ENCODE peak calls at places on chromosomes 4 and X, in ten cellular contexts. T, W, I, Y, S, Q, O, E, R and C are unnamed samples.

GRCh38 chr4:131091896-131092295 is 1995.9 kb downstream of the C4orf33 start:
- DNase-seq in O (no peak), R (peak; percentile 21), T (no peak), I (no peak), E (no peak), Y (no peak), Q (no peak), W (peak; percentile 45), S (no peak), C (no peak)

GRCh38 chr4:125952631-125953030 is 637.9 kb downstream of the FAT4 start:
- DNase-seq in T (no peak), Y (no peak), E (no peak), Q (no peak), I (no peak), O (no peak), R (no peak), S (no peak), W (no peak), C (no peak)

GRCh38 chr4:96677499-96677898 is 837.6 kb downstream of the PDHA2 start:
- DNase-seq in W (no peak), S (no peak), O (no peak), Y (no peak), R (no peak), E (no peak), T (no peak), Q (no peak), I (no peak), C (no peak)

GRCh38 chr4:132195181-132195580 is 953.9 kb upstream of the PCDH10 start:
- DNase-seq in Q (no peak), R (no peak), Y (no peak), W (no peak), S (no peak), T (no peak), I (no peak), E (no peak), O (no peak), C (no peak)

GRCh38 chr4:121726642-121727268 is 30.0 kb upstream of the ANXA5 start:
- DNase-seq in E (no peak), W (peak; percentile 61), R (peak; percentile 62), O (no peak), I (no peak), S (peak; percentile 19), T (no peak), Y (no peak), Q (no peak), C (no peak)

GRCh38 chr4:138177278-138177968 is 64.7 kb downstream of the SLC7A11 start:
- DNase-seq in Q (no peak), Y (no peak), O (no peak), S (no peak), E (no peak), I (no peak), W (no peak), R (no peak), T (no peak), C (no peak)

GRCh38 chr4:76874176-76874575 is 23.8 kb downstream of the SOWAHB start:
- DNase-seq in O (no peak), Q (no peak), Y (no peak), E (no peak), I (no peak), S (no peak), W (no peak), R (no peak), T (peak; percentile 53), C (no peak)

GRCh38 chr4:96509039-96509741 is 669.3 kb downstream of the PDHA2 start:
- DNase-seq in Q (no peak), Y (no peak), R (no peak), O (no peak), W (no peak), S (no peak), T (no peak), E (no peak), I (no peak), C (no peak)

GRCh38 chr4:39446842-39447573 is 11.7 kb downstream of the RPL9 start:
- DNase-seq in Q (peak; percentile 85), I (peak; percentile 89), E (peak; percentile 75), T (peak; percentile 91), Y (no peak), R (peak; percentile 43), W (no peak), O (peak; percentile 60), S (peak; percentile 33), C (peak; percentile 77)

GRCh38 chrX:2863646-2864045 is 34.9 kb downstream of the GYG2 start:
- DNase-seq in T (peak; percentile 62), Y (no peak), E (no peak), Q (no peak), I (no peak), S (no peak), O (no peak), W (no peak), R (peak; percentile 4), C (no peak)

GRCh38 chr4:132180020-132180427 is 969.1 kb upstream of the PCDH10 start:
- DNase-seq in O (no peak), I (no peak), E (no peak), Q (no peak), Y (no peak), T (no peak), S (no peak), W (no peak), R (peak; percentile 79), C (no peak)

GRCh38 chr4:6268650-6269399 is 825 bp upstream of the WFS1 start:
- DNase-seq in T (no peak), R (no peak), Q (no peak), W (no peak), E (no peak), O (peak; percentile 48), S (peak; percentile 22), Y (no peak), I (no peak), C (no peak)
- H3K4me1 ChIP-seq in T (peaks cover 2% of the 10 kb centered on the region), R (peaks cover 35% of the 10 kb centered on the region), Q (peaks cover 38% of the 10 kb centered on the region), W (peaks cover 28% of the 10 kb centered on the region), E (peaks cover 46% of the 10 kb centered on the region), O (peaks cover 27% of the 10 kb centered on the region), S (peaks cover 5% of the 10 kb centered on the region), Y (peaks cover 32% of the 10 kb centered on the region), I (peaks cover 34% of the 10 kb centered on the region), C (peaks cover 36% of the 10 kb centered on the region)

DNA sequence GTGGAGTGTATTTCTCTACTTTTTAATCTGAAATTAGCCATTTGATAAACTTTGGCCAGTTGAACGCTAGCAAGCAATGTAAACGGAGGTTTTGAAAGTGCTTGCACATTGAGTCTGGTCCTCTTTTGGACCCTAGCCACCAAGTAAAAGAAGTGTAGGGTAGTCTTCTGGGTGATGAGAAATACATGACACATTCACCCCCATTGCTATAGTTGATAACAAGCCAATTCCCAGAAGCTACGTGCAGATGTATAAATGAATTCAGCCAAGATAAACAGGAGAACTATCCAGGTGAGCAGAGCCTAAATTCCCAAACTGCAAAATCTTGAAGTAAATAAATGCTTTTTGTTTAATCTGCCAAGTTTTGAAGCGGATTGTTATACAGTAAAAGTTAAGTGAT is 965.4 kb upstream of the GRIA3 start:
- DNase-seq in Q (no peak), W (no peak), T (no peak), Y (no peak), R (peak; percentile 57), I (no peak), E (no peak), S (no peak), O (no peak), C (no peak)
- H3K4me1 ChIP-seq in Q (no peaks in the 10 kb centered on the region), W (no peaks in the 10 kb centered on the region), T (no peaks in the 10 kb centered on the region), Y (no peaks in the 10 kb centered on the region), R (peaks cover 14% of the 10 kb centered on the region), I (no peaks in the 10 kb centered on the region), E (no peaks in the 10 kb centered on the region), S (no peaks in the 10 kb centered on the region), O (no peaks in the 10 kb centered on the region), C (no peaks in the 10 kb centered on the region)

GRCh38 chr4:10096201-10096975 is 20.2 kb downstream of the WDR1 start:
- DNase-seq in I (no peak), E (no peak), W (peak; percentile 45), Y (peak; percentile 72), R (peak; percentile 97), S (peak; percentile 69), O (peak; percentile 58), Q (no peak), T (no peak), C (peak; percentile 81)
- H3K4me1 ChIP-seq in I (peaks cover 77% of the 10 kb centered on the region), E (peaks cover 89% of the 10 kb centered on the region), W (peaks cover 26% of the 10 kb centered on the region), Y (peaks cover 78% of the 10 kb centered on the region), R (peaks cover 84% of the 10 kb centered on the region), S (peaks cover 88% of the 10 kb centered on the region), O (peaks cover 28% of the 10 kb centered on the region), Q (peaks cover 69% of the 10 kb centered on the region), T (peaks cover 5% of the 10 kb centered on the region), C (peaks cover 69% of the 10 kb centered on the region)

DNA sequence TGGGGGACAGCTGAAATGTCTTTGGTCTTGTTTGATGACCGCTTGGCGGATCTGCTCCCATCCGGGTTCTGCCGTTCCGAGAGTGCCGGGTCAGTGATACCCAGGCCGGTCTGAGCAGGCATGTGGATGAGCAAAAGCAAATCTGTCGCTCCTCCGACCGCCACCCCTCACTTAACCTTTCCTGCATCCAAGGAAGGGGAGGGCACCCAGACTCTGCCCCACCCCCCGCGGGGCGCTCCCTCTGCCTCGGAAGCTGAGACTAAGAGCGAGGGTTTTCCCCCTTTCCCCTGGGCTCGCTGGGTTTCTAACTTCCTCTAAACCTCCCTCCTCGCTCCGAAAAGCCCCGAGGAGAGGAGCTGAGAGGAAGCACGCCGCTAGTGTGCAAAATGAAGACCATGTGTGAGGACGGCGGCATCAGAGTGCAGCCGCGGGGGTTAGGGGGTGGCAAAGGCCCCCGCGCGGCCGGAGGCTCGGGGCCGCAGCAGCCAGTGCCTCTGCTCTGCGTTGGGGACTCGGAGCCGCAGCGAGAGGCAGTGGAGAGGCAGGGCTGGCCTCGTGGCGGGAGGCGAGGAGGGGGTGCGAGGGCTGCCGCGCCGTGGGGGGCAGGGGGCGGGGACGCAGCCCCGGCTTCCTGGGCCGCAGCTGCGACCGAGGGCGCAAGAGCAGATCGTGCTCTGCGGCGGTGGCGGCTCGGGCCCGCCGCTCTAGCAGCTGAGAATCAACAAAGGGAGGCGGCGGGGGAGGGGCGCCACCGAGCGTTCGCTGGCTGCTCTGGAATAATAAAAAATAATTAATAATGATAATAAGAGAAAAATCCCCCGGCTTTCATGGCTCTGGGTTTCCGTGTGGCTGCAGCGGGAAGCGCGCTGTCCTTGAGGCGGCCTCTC is 55.8 kb upstream of the BCOR start:
- DNase-seq in Q (no peak), Y (no peak), E (no peak), O (peak; percentile 68), T (peak; percentile 83), S (peak; percentile 60), R (no peak), W (peak; percentile 41), I (peak; percentile 76), C (peak; percentile 77)
- H3K4me1 ChIP-seq in Q (peaks cover 17% of the 10 kb centered on the region), Y (no peaks in the 10 kb centered on the region), E (peaks cover 48% of the 10 kb centered on the region), O (no peaks in the 10 kb centered on the region), T (no peaks in the 10 kb centered on the region), S (no peaks in the 10 kb centered on the region), R (peaks cover 18% of the 10 kb centered on the region), W (peaks cover 18% of the 10 kb centered on the region), I (peaks cover 4% of the 10 kb centered on the region), C (peaks cover 37% of the 10 kb centered on the region)

GRCh38 chrX:53087378-53087777 is 5.2 kb downstream of the TSPYL2 start:
- DNase-seq in W (no peak), R (no peak), Q (no peak), Y (no peak), O (no peak), I (no peak), T (no peak), S (peak; percentile 21), E (no peak), C (no peak)
- H3K4me1 ChIP-seq in W (peaks cover 10% of the 10 kb centered on the region), R (peaks cover 18% of the 10 kb centered on the region), Q (no peaks in the 10 kb centered on the region), Y (peaks cover 5% of the 10 kb centered on the region), O (peaks cover 3% of the 10 kb centered on the region), I (no peaks in the 10 kb centered on the region), T (no peaks in the 10 kb centered on the region), S (peaks cover 19% of the 10 kb centered on the region), E (peaks cover 36% of the 10 kb centered on the region), C (peaks cover 4% of the 10 kb centered on the region)

DNA sequence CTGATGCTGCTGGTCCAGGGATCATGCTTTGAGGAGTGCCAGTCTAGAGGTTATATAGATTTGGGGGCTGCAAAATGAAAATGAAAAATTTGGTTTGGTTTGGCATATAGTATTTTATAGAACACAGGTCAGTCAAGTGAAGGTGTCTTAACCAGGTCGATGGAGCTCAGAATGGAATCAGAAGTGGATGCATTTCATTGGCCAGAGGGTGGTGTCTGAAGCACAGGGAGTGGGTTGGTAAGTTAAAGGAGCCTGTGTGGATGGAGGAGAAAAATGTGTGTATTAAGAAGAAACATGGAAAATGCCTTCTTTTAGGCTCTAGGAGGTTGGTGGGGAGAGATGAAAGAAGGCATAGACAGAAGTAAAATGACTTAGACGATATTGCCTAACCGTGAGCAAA is 8.6 kb downstream of the GALNT7 start:
- DNase-seq in R (no peak), E (no peak), O (no peak), S (no peak), W (no peak), Q (no peak), Y (no peak), T (no peak), I (no peak), C (no peak)
- H3K4me1 ChIP-seq in R (peaks cover 8% of the 10 kb centered on the region), E (no peaks in the 10 kb centered on the region), O (peaks cover 2% of the 10 kb centered on the region), S (no peaks in the 10 kb centered on the region), W (peaks cover 80% of the 10 kb centered on the region), Q (peaks cover 30% of the 10 kb centered on the region), Y (peaks cover 13% of the 10 kb centered on the region), T (peaks cover 5% of the 10 kb centered on the region), I (peaks cover 10% of the 10 kb centered on the region), C (peaks cover 18% of the 10 kb centered on the region)